ENCODE peak calls at places on chromosomes 11 and 22, in eight cellular contexts. J is brain microvascular endothelial cell, F is ovary, A is NCI-H2029, C is psoas muscle, P is AG08395, Y is LHCN-M2, N is HS-27A. B is an unnamed sample.
A peak's percentile ranks its signal among the peaks of the same experiment; 100 is the strongest.

GRCh38 chr11:9765320-9766101 is 101.6 kb downstream of the SWAP70 start:
- DNase-seq in J (peak; percentile 88), F (peak; percentile 55), A (no peak), C (peak; percentile 89), P (peak; percentile 55), Y (peak; percentile 99), N (peak; percentile 95), B (no peak)

GRCh38 chr22:20211997-20212753 is 55.9 kb downstream of the RTN4R start:
- DNase-seq in J (peak; percentile 28), F (peak; percentile 64), A (peak; percentile 84), C (peak; percentile 65), P (no peak), Y (no peak), N (no peak), B (peak; percentile 90)

GRCh38 chr22:28952857-28953256 is 69.5 kb downstream of the ZNRF3 start:
- DNase-seq in J (no peak), F (no peak), A (no peak), C (no peak), P (no peak), Y (peak; percentile 39), N (no peak), B (no peak)

GRCh38 chr11:123475478-123475877 is 45.4 kb downstream of the GRAMD1B start:
- DNase-seq in J (peak; percentile 50), F (no peak), A (no peak), C (no peak), P (peak; percentile 26), Y (peak; percentile 77), N (no peak), B (no peak)

GRCh38 chr11:69187540-69188065 is 31.9 kb downstream of the SMIM38 start:
- DNase-seq in J (no peak), F (no peak), A (no peak), C (no peak), P (no peak), Y (no peak), N (no peak), B (no peak)

GRCh38 chr11:44817207-44817944 is 90.6 kb downstream of the TSPAN18 start:
- DNase-seq in J (no peak), F (no peak), A (no peak), C (no peak), P (peak; percentile 86), Y (peak; percentile 43), N (peak; percentile 34), B (no peak)

GRCh38 chr11:64052938-64053622 is 17.3 kb downstream of the FLRT1 start:
- DNase-seq in J (no peak), F (no peak), A (no peak), C (no peak), P (no peak), Y (no peak), N (no peak), B (no peak)

GRCh38 chr11:33089776-33090175 is 50.4 kb downstream of the TCP11L1 start:
- DNase-seq in J (peak; percentile 7), F (no peak), A (no peak), C (no peak), P (no peak), Y (peak; percentile 48), N (no peak), B (no peak)

GRCh38 chr22:42500164-42500835 is 19.3 kb downstream of the RRP7A start:
- DNase-seq in J (peak; percentile 54), F (peak; percentile 95), A (peak; percentile 66), C (peak; percentile 93), P (peak; percentile 98), Y (peak; percentile 19), N (no peak), B (peak; percentile 86)

GRCh38 chr11:95256204-95256819 is 25.3 kb upstream of the SESN3 start:
- DNase-seq in J (peak; percentile 2), F (no peak), A (no peak), C (no peak), P (no peak), Y (no peak), N (no peak), B (no peak)

GRCh38 chr11:116697011-116697410 is 75.8 kb downstream of the BUD13 start:
- DNase-seq in J (no peak), F (no peak), A (no peak), C (no peak), P (no peak), Y (no peak), N (no peak), B (no peak)

GRCh38 chr22:47563406-47564157 is 801.1 kb downstream of the TBC1D22A start:
- DNase-seq in J (no peak), F (no peak), A (no peak), C (no peak), P (no peak), Y (no peak), N (no peak), B (no peak)